ENCODE peak calls at places on chromosomes 13 and 19, in eight cellular contexts. One of them, this sample, is unnamed.

GRCh38 chr19:15199652-15200574 is 882 bp downstream of the NOTCH3 start:
- DNase-seq in T-helper 1 cell: no peak
- DNase-seq in activated naive CD8-positive, alpha-beta T cell treated with anti-CD3 and anti-CD28 coated beads for 36 hours: no peak
- DNase-seq in SJCRH30: peak
- DNase-seq in uterus: no peak
- DNase-seq in hypothalamus: no peak
- DNase-seq in T-cell: no peak
- DNase-seq in frontal cortex: no peak
- DNase-seq in this sample: no peak

GRCh38 chr19:49190781-49191180 is 33.2 kb downstream of the TRPM4 start:
- DNase-seq in uterus: no peak
- DNase-seq in T-cell: no peak
- DNase-seq in T-helper 1 cell: no peak
- DNase-seq in SJCRH30: no peak
- DNase-seq in frontal cortex: no peak
- DNase-seq in activated naive CD8-positive, alpha-beta T cell treated with anti-CD3 and anti-CD28 coated beads for 36 hours: no peak
- DNase-seq in hypothalamus: no peak
- DNase-seq in this sample: no peak

GRCh38 chr19:4343056-4343844 is at the start of gene MPND:
- DNase-seq in activated naive CD8-positive, alpha-beta T cell treated with anti-CD3 and anti-CD28 coated beads for 36 hours: peak
- DNase-seq in uterus: peak
- DNase-seq in T-cell: peak
- DNase-seq in SJCRH30: peak
- DNase-seq in T-helper 1 cell: peak
- DNase-seq in hypothalamus: peak
- DNase-seq in frontal cortex: peak
- DNase-seq in this sample: peak

GRCh38 chr19:49492573-49493411 is 3.4 kb upstream of the RPS11 start:
- DNase-seq in T-cell: no peak
- DNase-seq in frontal cortex: no peak
- DNase-seq in hypothalamus: no peak
- DNase-seq in SJCRH30: peak
- DNase-seq in T-helper 1 cell: no peak
- DNase-seq in uterus: no peak
- DNase-seq in activated naive CD8-positive, alpha-beta T cell treated with anti-CD3 and anti-CD28 coated beads for 36 hours: no peak
- DNase-seq in this sample: no peak

GRCh38 chr19:33385956-33386355 is 12.4 kb downstream of the CEBPG start:
- DNase-seq in SJCRH30: no peak
- DNase-seq in hypothalamus: no peak
- DNase-seq in T-helper 1 cell: no peak
- DNase-seq in activated naive CD8-positive, alpha-beta T cell treated with anti-CD3 and anti-CD28 coated beads for 36 hours: no peak
- DNase-seq in uterus: no peak
- DNase-seq in T-cell: no peak
- DNase-seq in frontal cortex: peak
- DNase-seq in this sample: no peak

GRCh38 chr13:46831588-46832194 is 34.7 kb upstream of the ESD start:
- DNase-seq in hypothalamus: no peak
- DNase-seq in uterus: peak
- DNase-seq in T-cell: no peak
- DNase-seq in T-helper 1 cell: no peak
- DNase-seq in frontal cortex: peak
- DNase-seq in SJCRH30: peak
- DNase-seq in activated naive CD8-positive, alpha-beta T cell treated with anti-CD3 and anti-CD28 coated beads for 36 hours: peak
- DNase-seq in this sample: peak

GRCh38 chr13:35664747-35665146 is 188.3 kb upstream of the MAB21L1 start:
- DNase-seq in T-cell: no peak
- DNase-seq in SJCRH30: no peak
- DNase-seq in frontal cortex: no peak
- DNase-seq in T-helper 1 cell: no peak
- DNase-seq in activated naive CD8-positive, alpha-beta T cell treated with anti-CD3 and anti-CD28 coated beads for 36 hours: no peak
- DNase-seq in uterus: no peak
- DNase-seq in hypothalamus: no peak
- DNase-seq in this sample: no peak

GRCh38 chr19:17483605-17484002 is 13.3 kb downstream of the SLC27A1 start:
- DNase-seq in activated naive CD8-positive, alpha-beta T cell treated with anti-CD3 and anti-CD28 coated beads for 36 hours: no peak
- DNase-seq in T-cell: no peak
- DNase-seq in T-helper 1 cell: no peak
- DNase-seq in uterus: no peak
- DNase-seq in hypothalamus: no peak
- DNase-seq in SJCRH30: no peak
- DNase-seq in frontal cortex: no peak
- DNase-seq in this sample: no peak

GRCh38 chr19:33032218-33032781 is 32.4 kb downstream of the RHPN2 start:
- DNase-seq in T-helper 1 cell: no peak
- DNase-seq in frontal cortex: no peak
- DNase-seq in uterus: no peak
- DNase-seq in T-cell: no peak
- DNase-seq in hypothalamus: no peak
- DNase-seq in SJCRH30: no peak
- DNase-seq in activated naive CD8-positive, alpha-beta T cell treated with anti-CD3 and anti-CD28 coated beads for 36 hours: no peak
- DNase-seq in this sample: no peak

GRCh38 chr19:22595422-22595821 is 38.7 kb upstream of the ZNF492 start:
- DNase-seq in uterus: no peak
- DNase-seq in frontal cortex: no peak
- DNase-seq in T-cell: no peak
- DNase-seq in activated naive CD8-positive, alpha-beta T cell treated with anti-CD3 and anti-CD28 coated beads for 36 hours: no peak
- DNase-seq in T-helper 1 cell: no peak
- DNase-seq in SJCRH30: no peak
- DNase-seq in hypothalamus: no peak
- DNase-seq in this sample: no peak

GRCh38 chr13:32804673-32805260 is 211.5 kb upstream of the KL start:
- DNase-seq in frontal cortex: no peak
- DNase-seq in SJCRH30: no peak
- DNase-seq in T-helper 1 cell: no peak
- DNase-seq in hypothalamus: no peak
- DNase-seq in T-cell: no peak
- DNase-seq in uterus: no peak
- DNase-seq in activated naive CD8-positive, alpha-beta T cell treated with anti-CD3 and anti-CD28 coated beads for 36 hours: no peak
- DNase-seq in this sample: peak

GRCh38 chr19:31002852-31003251 is 346.4 kb downstream of the TSHZ3 start:
- DNase-seq in activated naive CD8-positive, alpha-beta T cell treated with anti-CD3 and anti-CD28 coated beads for 36 hours: no peak
- DNase-seq in T-helper 1 cell: no peak
- DNase-seq in hypothalamus: no peak
- DNase-seq in SJCRH30: peak
- DNase-seq in T-cell: no peak
- DNase-seq in uterus: no peak
- DNase-seq in frontal cortex: no peak
- DNase-seq in this sample: no peak

GRCh38 chr13:107461751-107462150 is 753.6 kb downstream of the LIG4 start:
- DNase-seq in SJCRH30: no peak
- DNase-seq in hypothalamus: no peak
- DNase-seq in frontal cortex: no peak
- DNase-seq in T-helper 1 cell: no peak
- DNase-seq in uterus: no peak
- DNase-seq in activated naive CD8-positive, alpha-beta T cell treated with anti-CD3 and anti-CD28 coated beads for 36 hours: no peak
- DNase-seq in T-cell: no peak
- DNase-seq in this sample: no peak

GRCh38 chr19:3423183-3423829 is 56.9 kb downstream of the NFIC start:
- DNase-seq in frontal cortex: no peak
- DNase-seq in activated naive CD8-positive, alpha-beta T cell treated with anti-CD3 and anti-CD28 coated beads for 36 hours: no peak
- DNase-seq in SJCRH30: no peak
- DNase-seq in hypothalamus: no peak
- DNase-seq in T-cell: no peak
- DNase-seq in uterus: no peak
- DNase-seq in T-helper 1 cell: no peak
- DNase-seq in this sample: no peak

GRCh38 chr19:14248578-14249011 is 42.6 kb upstream of the ADGRL1 start:
- DNase-seq in T-cell: peak
- DNase-seq in SJCRH30: peak
- DNase-seq in hypothalamus: peak
- DNase-seq in activated naive CD8-positive, alpha-beta T cell treated with anti-CD3 and anti-CD28 coated beads for 36 hours: peak
- DNase-seq in uterus: peak
- DNase-seq in frontal cortex: no peak
- DNase-seq in T-helper 1 cell: no peak
- DNase-seq in this sample: peak

GRCh38 chr13:52850396-52851152 is 2.1 kb upstream of the PCDH8 start:
- DNase-seq in activated naive CD8-positive, alpha-beta T cell treated with anti-CD3 and anti-CD28 coated beads for 36 hours: peak
- DNase-seq in hypothalamus: peak
- DNase-seq in SJCRH30: peak
- DNase-seq in T-helper 1 cell: no peak
- DNase-seq in frontal cortex: peak
- DNase-seq in T-cell: peak
- DNase-seq in uterus: peak
- DNase-seq in this sample: peak

GRCh38 chr19:6100284-6100915 is 9.9 kb downstream of the RFX2 start:
- DNase-seq in T-cell: peak
- DNase-seq in uterus: no peak
- DNase-seq in T-helper 1 cell: no peak
- DNase-seq in SJCRH30: no peak
- DNase-seq in frontal cortex: no peak
- DNase-seq in hypothalamus: no peak
- DNase-seq in activated naive CD8-positive, alpha-beta T cell treated with anti-CD3 and anti-CD28 coated beads for 36 hours: peak
- DNase-seq in this sample: no peak

GRCh38 chr19:35124098-35125060 is 8.8 kb downstream of the FXYD3 start:
- DNase-seq in T-cell: peak
- DNase-seq in uterus: peak
- DNase-seq in frontal cortex: peak
- DNase-seq in activated naive CD8-positive, alpha-beta T cell treated with anti-CD3 and anti-CD28 coated beads for 36 hours: peak
- DNase-seq in SJCRH30: peak
- DNase-seq in hypothalamus: peak
- DNase-seq in T-helper 1 cell: peak
- DNase-seq in this sample: peak

GRCh38 chr13:105567951-105568510 is 967.4 kb downstream of the EFNB2 start:
- DNase-seq in T-helper 1 cell: no peak
- DNase-seq in frontal cortex: no peak
- DNase-seq in T-cell: no peak
- DNase-seq in hypothalamus: no peak
- DNase-seq in uterus: no peak
- DNase-seq in activated naive CD8-positive, alpha-beta T cell treated with anti-CD3 and anti-CD28 coated beads for 36 hours: no peak
- DNase-seq in SJCRH30: no peak
- DNase-seq in this sample: peak

GRCh38 chr13:111177803-111178389 is 62.8 kb downstream of the ARHGEF7 start:
- DNase-seq in hypothalamus: no peak
- DNase-seq in activated naive CD8-positive, alpha-beta T cell treated with anti-CD3 and anti-CD28 coated beads for 36 hours: no peak
- DNase-seq in T-cell: no peak
- DNase-seq in SJCRH30: no peak
- DNase-seq in frontal cortex: no peak
- DNase-seq in T-helper 1 cell: no peak
- DNase-seq in uterus: no peak
- DNase-seq in this sample: peak

GRCh38 chr19:45153339-45154063 is 7.3 kb downstream of the NKPD1 start:
- DNase-seq in T-cell: no peak
- DNase-seq in uterus: no peak
- DNase-seq in activated naive CD8-positive, alpha-beta T cell treated with anti-CD3 and anti-CD28 coated beads for 36 hours: peak
- DNase-seq in frontal cortex: peak
- DNase-seq in SJCRH30: no peak
- DNase-seq in T-helper 1 cell: no peak
- DNase-seq in hypothalamus: no peak
- DNase-seq in this sample: peak

GRCh38 chr13:27961227-27962085 is 7.7 kb downstream of the CDX2 start:
- DNase-seq in hypothalamus: no peak
- DNase-seq in T-helper 1 cell: no peak
- DNase-seq in SJCRH30: no peak
- DNase-seq in T-cell: no peak
- DNase-seq in frontal cortex: no peak
- DNase-seq in activated naive CD8-positive, alpha-beta T cell treated with anti-CD3 and anti-CD28 coated beads for 36 hours: no peak
- DNase-seq in uterus: no peak
- DNase-seq in this sample: no peak

GRCh38 chr19:33348301-33349010 is 25.1 kb upstream of the CEBPG start:
- DNase-seq in activated naive CD8-positive, alpha-beta T cell treated with anti-CD3 and anti-CD28 coated beads for 36 hours: no peak
- DNase-seq in frontal cortex: no peak
- DNase-seq in T-cell: no peak
- DNase-seq in uterus: no peak
- DNase-seq in SJCRH30: peak
- DNase-seq in T-helper 1 cell: no peak
- DNase-seq in hypothalamus: no peak
- DNase-seq in this sample: peak

GRCh38 chr13:71339736-71340135 is 527.3 kb downstream of the DACH1 start:
- DNase-seq in T-cell: no peak
- DNase-seq in T-helper 1 cell: no peak
- DNase-seq in hypothalamus: no peak
- DNase-seq in frontal cortex: no peak
- DNase-seq in uterus: no peak
- DNase-seq in SJCRH30: no peak
- DNase-seq in activated naive CD8-positive, alpha-beta T cell treated with anti-CD3 and anti-CD28 coated beads for 36 hours: no peak
- DNase-seq in this sample: no peak

GRCh38 chr19:4678881-4679379 is 8.8 kb upstream of the MYDGF start:
- DNase-seq in SJCRH30: peak
- DNase-seq in frontal cortex: no peak
- DNase-seq in uterus: peak
- DNase-seq in activated naive CD8-positive, alpha-beta T cell treated with anti-CD3 and anti-CD28 coated beads for 36 hours: peak
- DNase-seq in T-cell: no peak
- DNase-seq in T-helper 1 cell: no peak
- DNase-seq in hypothalamus: no peak
- DNase-seq in this sample: peak

GRCh38 chr13:27035892-27036235 is 135.7 kb downstream of the USP12 start:
- DNase-seq in hypothalamus: no peak
- DNase-seq in uterus: no peak
- DNase-seq in activated naive CD8-positive, alpha-beta T cell treated with anti-CD3 and anti-CD28 coated beads for 36 hours: no peak
- DNase-seq in SJCRH30: no peak
- DNase-seq in frontal cortex: no peak
- DNase-seq in T-cell: no peak
- DNase-seq in T-helper 1 cell: no peak
- DNase-seq in this sample: peak

GRCh38 chr13:71860547-71861131 is 6.4 kb downstream of the DACH1 start:
- DNase-seq in T-cell: no peak
- DNase-seq in T-helper 1 cell: no peak
- DNase-seq in activated naive CD8-positive, alpha-beta T cell treated with anti-CD3 and anti-CD28 coated beads for 36 hours: no peak
- DNase-seq in frontal cortex: no peak
- DNase-seq in hypothalamus: no peak
- DNase-seq in uterus: no peak
- DNase-seq in SJCRH30: peak
- DNase-seq in this sample: no peak

GRCh38 chr19:13441810-13442512 is 64.3 kb downstream of the CACNA1A start:
- DNase-seq in T-helper 1 cell: peak
- DNase-seq in uterus: no peak
- DNase-seq in activated naive CD8-positive, alpha-beta T cell treated with anti-CD3 and anti-CD28 coated beads for 36 hours: peak
- DNase-seq in frontal cortex: no peak
- DNase-seq in SJCRH30: peak
- DNase-seq in T-cell: peak
- DNase-seq in hypothalamus: no peak
- DNase-seq in this sample: peak

GRCh38 chr13:112740502-112741131 is 50.8 kb downstream of the ATP11A start:
- DNase-seq in hypothalamus: no peak
- DNase-seq in activated naive CD8-positive, alpha-beta T cell treated with anti-CD3 and anti-CD28 coated beads for 36 hours: no peak
- DNase-seq in uterus: peak
- DNase-seq in T-helper 1 cell: no peak
- DNase-seq in T-cell: no peak
- DNase-seq in SJCRH30: peak
- DNase-seq in frontal cortex: peak
- DNase-seq in this sample: peak

GRCh38 chr13:22461854-22462565 is 718.8 kb upstream of the SGCG start:
- DNase-seq in T-helper 1 cell: no peak
- DNase-seq in T-cell: no peak
- DNase-seq in hypothalamus: no peak
- DNase-seq in uterus: peak
- DNase-seq in activated naive CD8-positive, alpha-beta T cell treated with anti-CD3 and anti-CD28 coated beads for 36 hours: no peak
- DNase-seq in frontal cortex: no peak
- DNase-seq in SJCRH30: peak
- DNase-seq in this sample: peak

GRCh38 chr13:44812818-44813217 is 176.5 kb downstream of the NUFIP1 start:
- DNase-seq in frontal cortex: no peak
- DNase-seq in hypothalamus: no peak
- DNase-seq in T-cell: no peak
- DNase-seq in SJCRH30: no peak
- DNase-seq in uterus: no peak
- DNase-seq in T-helper 1 cell: no peak
- DNase-seq in activated naive CD8-positive, alpha-beta T cell treated with anti-CD3 and anti-CD28 coated beads for 36 hours: no peak
- DNase-seq in this sample: no peak

GRCh38 chr13:26759907-26760834 is at the start of gene GPR12:
- DNase-seq in frontal cortex: peak
- DNase-seq in T-cell: no peak
- DNase-seq in T-helper 1 cell: no peak
- DNase-seq in uterus: no peak
- DNase-seq in activated naive CD8-positive, alpha-beta T cell treated with anti-CD3 and anti-CD28 coated beads for 36 hours: peak
- DNase-seq in hypothalamus: no peak
- DNase-seq in SJCRH30: no peak
- DNase-seq in this sample: peak

GRCh38 chr19:661427-662196 is 1.4 kb downstream of the RNF126 start:
- DNase-seq in T-helper 1 cell: peak
- DNase-seq in uterus: no peak
- DNase-seq in activated naive CD8-positive, alpha-beta T cell treated with anti-CD3 and anti-CD28 coated beads for 36 hours: peak
- DNase-seq in hypothalamus: no peak
- DNase-seq in T-cell: peak
- DNase-seq in SJCRH30: no peak
- DNase-seq in frontal cortex: no peak
- DNase-seq in this sample: no peak

GRCh38 chr13:112943309-112944125 is 25.5 kb upstream of the MCF2L start:
- DNase-seq in uterus: no peak
- DNase-seq in frontal cortex: peak
- DNase-seq in T-helper 1 cell: no peak
- DNase-seq in T-cell: no peak
- DNase-seq in hypothalamus: no peak
- DNase-seq in SJCRH30: peak
- DNase-seq in activated naive CD8-positive, alpha-beta T cell treated with anti-CD3 and anti-CD28 coated beads for 36 hours: peak
- DNase-seq in this sample: no peak

This sample was measured in amniotic epithelial cell.